ENCODE peak calls at places on chromosomes 11 and 22, in five cellular contexts. L is Kasumi-1; P is stimulated activated CD4-positive, alpha-beta T cell treated with anti-CD3 and anti-CD28 coated beads, Interleukin-12 subunit alpha, Interleukin-12 subunit beta, amount 100 ng/mL, for 4 hours; Q is HAP-1; B is stromal cell of bone marrow. Z is an unnamed sample.

GRCh38 chr11:79396674-79397073 is 44.2 kb downstream of the TENM4 start:
- DNase-seq in L (no peak), P (no peak), Q (no peak), B (no peak), Z (no peak)

GRCh38 chr11:26286472-26287066 is 45.4 kb upstream of the ANO3 start:
- DNase-seq in L (peak; percentile 56), P (no peak), Q (no peak), B (no peak), Z (peak; percentile 8)

GRCh38 chr11:10032991-10033390 is 261.0 kb downstream of the SBF2 start:
- DNase-seq in L (no peak), P (no peak), Q (no peak), B (peak; percentile 33), Z (no peak)

GRCh38 chr11:80186687-80187086 is 745.9 kb upstream of the TENM4 start:
- DNase-seq in L (no peak), P (no peak), Q (no peak), B (no peak), Z (no peak)

GRCh38 chr11:34359548-34359891 is 1.7 kb upstream of the ABTB2 start:
- DNase-seq in L (peak; percentile 75), P (no peak), Q (no peak), B (no peak), Z (no peak)

GRCh38 chr11:69854719-69855118 is 35.5 kb upstream of the FGF3 start:
- DNase-seq in L (no peak), P (no peak), Q (no peak), B (peak; percentile 23), Z (no peak)

GRCh38 chr11:59800390-59801037 is 10.1 kb downstream of the MRPL16 start:
- DNase-seq in L (no peak), P (no peak), Q (no peak), B (no peak), Z (no peak)

GRCh38 chr11:69339916-69340565 is 46.1 kb downstream of the MYEOV start:
- DNase-seq in L (no peak), P (no peak), Q (no peak), B (no peak), Z (no peak)

GRCh38 chr22:44549701-44550100 is 51.7 kb upstream of the RTL6 start:
- DNase-seq in L (no peak), P (no peak), Q (no peak), B (no peak), Z (no peak)

GRCh38 chr11:28170759-28171158 is 62.6 kb downstream of the METTL15 start:
- DNase-seq in L (no peak), P (no peak), Q (no peak), B (no peak), Z (no peak)

GRCh38 chr22:32448980-32449379 is 15.3 kb downstream of the BPIFC start:
- DNase-seq in L (no peak), P (no peak), Q (no peak), B (no peak), Z (no peak)

GRCh38 chr11:58786693-58787092 is 55.0 kb upstream of the GLYAT start:
- DNase-seq in L (no peak), P (no peak), Q (no peak), B (no peak), Z (no peak)

GRCh38 chr11:1121343-1122331 is 36.1 kb upstream of the MUC5AC start:
- DNase-seq in L (no peak), P (no peak), Q (no peak), B (no peak), Z (no peak)

GRCh38 chr22:21917206-21917958 is 35.3 kb downstream of the PPM1F start:
- DNase-seq in L (no peak), P (no peak), Q (no peak), B (no peak), Z (no peak)

Z was measured in DND-41.